ENCODE peak calls at places on chromosomes 12 and 14, in nine cellular contexts. One of them, this sample, is unnamed.

GRCh38 chr12:89126712-89127111 is 225.6 kb downstream of the DUSP6 start:
- DNase-seq in heart right ventricle: no peak
- DNase-seq in activated CD4-positive, alpha-beta T cell treated with anti-CD3 and anti-CD28 coated beads for 48 hours: no peak
- DNase-seq in stimulated activated CD8-positive, alpha-beta memory T cell treated with anti-CD3 and anti-CD28 coated beads, Interleukin-12 subunit alpha, Interleukin-12 subunit beta, amount 100 ng/mL, for 4 hours: no peak
- DNase-seq in IMR-90: peak
- DNase-seq in lower lobe of right lung: no peak
- DNase-seq in foreskin fibroblast: peak
- DNase-seq in AG10803: peak
- DNase-seq in stimulated activated CD4-positive, alpha-beta T cell treated with anti-CD3 and anti-CD28 coated beads, Interleukin-4, amount 100 ng/mL, for 24 hours: no peak
- DNase-seq in this sample: peak

GRCh38 chr14:93970967-93971634 is 5.3 kb downstream of the ASB2 start:
- DNase-seq in heart right ventricle: no peak
- DNase-seq in activated CD4-positive, alpha-beta T cell treated with anti-CD3 and anti-CD28 coated beads for 48 hours: peak
- DNase-seq in stimulated activated CD8-positive, alpha-beta memory T cell treated with anti-CD3 and anti-CD28 coated beads, Interleukin-12 subunit alpha, Interleukin-12 subunit beta, amount 100 ng/mL, for 4 hours: peak
- DNase-seq in IMR-90: peak
- DNase-seq in lower lobe of right lung: peak
- DNase-seq in foreskin fibroblast: no peak
- DNase-seq in AG10803: no peak
- DNase-seq in stimulated activated CD4-positive, alpha-beta T cell treated with anti-CD3 and anti-CD28 coated beads, Interleukin-4, amount 100 ng/mL, for 24 hours: peak
- DNase-seq in this sample: no peak

GRCh38 chr14:23399591-23399990 is 8.5 kb downstream of the MYH6 start:
- DNase-seq in heart right ventricle: no peak
- DNase-seq in activated CD4-positive, alpha-beta T cell treated with anti-CD3 and anti-CD28 coated beads for 48 hours: no peak
- DNase-seq in stimulated activated CD8-positive, alpha-beta memory T cell treated with anti-CD3 and anti-CD28 coated beads, Interleukin-12 subunit alpha, Interleukin-12 subunit beta, amount 100 ng/mL, for 4 hours: no peak
- DNase-seq in IMR-90: no peak
- DNase-seq in lower lobe of right lung: no peak
- DNase-seq in foreskin fibroblast: no peak
- DNase-seq in AG10803: no peak
- DNase-seq in stimulated activated CD4-positive, alpha-beta T cell treated with anti-CD3 and anti-CD28 coated beads, Interleukin-4, amount 100 ng/mL, for 24 hours: no peak
- DNase-seq in this sample: no peak

GRCh38 chr14:86602263-86602662 is 1072.3 kb downstream of the FLRT2 start:
- DNase-seq in heart right ventricle: no peak
- DNase-seq in activated CD4-positive, alpha-beta T cell treated with anti-CD3 and anti-CD28 coated beads for 48 hours: no peak
- DNase-seq in stimulated activated CD8-positive, alpha-beta memory T cell treated with anti-CD3 and anti-CD28 coated beads, Interleukin-12 subunit alpha, Interleukin-12 subunit beta, amount 100 ng/mL, for 4 hours: no peak
- DNase-seq in IMR-90: peak
- DNase-seq in lower lobe of right lung: no peak
- DNase-seq in foreskin fibroblast: no peak
- DNase-seq in AG10803: no peak
- DNase-seq in stimulated activated CD4-positive, alpha-beta T cell treated with anti-CD3 and anti-CD28 coated beads, Interleukin-4, amount 100 ng/mL, for 24 hours: no peak
- DNase-seq in this sample: no peak

GRCh38 chr12:15336772-15337553 is 14.7 kb downstream of the PTPRO start:
- DNase-seq in heart right ventricle: no peak
- DNase-seq in activated CD4-positive, alpha-beta T cell treated with anti-CD3 and anti-CD28 coated beads for 48 hours: no peak
- DNase-seq in stimulated activated CD8-positive, alpha-beta memory T cell treated with anti-CD3 and anti-CD28 coated beads, Interleukin-12 subunit alpha, Interleukin-12 subunit beta, amount 100 ng/mL, for 4 hours: no peak
- DNase-seq in IMR-90: peak
- DNase-seq in lower lobe of right lung: no peak
- DNase-seq in foreskin fibroblast: peak
- DNase-seq in AG10803: peak
- DNase-seq in stimulated activated CD4-positive, alpha-beta T cell treated with anti-CD3 and anti-CD28 coated beads, Interleukin-4, amount 100 ng/mL, for 24 hours: no peak
- DNase-seq in this sample: peak

GRCh38 chr14:66005899-66006434 is 480.2 kb upstream of the CCDC196 start:
- DNase-seq in heart right ventricle: no peak
- DNase-seq in activated CD4-positive, alpha-beta T cell treated with anti-CD3 and anti-CD28 coated beads for 48 hours: no peak
- DNase-seq in stimulated activated CD8-positive, alpha-beta memory T cell treated with anti-CD3 and anti-CD28 coated beads, Interleukin-12 subunit alpha, Interleukin-12 subunit beta, amount 100 ng/mL, for 4 hours: no peak
- DNase-seq in IMR-90: no peak
- DNase-seq in lower lobe of right lung: no peak
- DNase-seq in foreskin fibroblast: no peak
- DNase-seq in AG10803: no peak
- DNase-seq in stimulated activated CD4-positive, alpha-beta T cell treated with anti-CD3 and anti-CD28 coated beads, Interleukin-4, amount 100 ng/mL, for 24 hours: no peak
- DNase-seq in this sample: no peak

GRCh38 chr12:55933799-55934174 is 2.8 kb downstream of the DGKA start:
- DNase-seq in heart right ventricle: no peak
- DNase-seq in activated CD4-positive, alpha-beta T cell treated with anti-CD3 and anti-CD28 coated beads for 48 hours: no peak
- DNase-seq in stimulated activated CD8-positive, alpha-beta memory T cell treated with anti-CD3 and anti-CD28 coated beads, Interleukin-12 subunit alpha, Interleukin-12 subunit beta, amount 100 ng/mL, for 4 hours: no peak
- DNase-seq in IMR-90: no peak
- DNase-seq in lower lobe of right lung: no peak
- DNase-seq in foreskin fibroblast: no peak
- DNase-seq in AG10803: no peak
- DNase-seq in stimulated activated CD4-positive, alpha-beta T cell treated with anti-CD3 and anti-CD28 coated beads, Interleukin-4, amount 100 ng/mL, for 24 hours: no peak
- DNase-seq in this sample: no peak

GRCh38 chr14:98578204-98578603 is 693.8 kb downstream of the BCL11B start:
- DNase-seq in heart right ventricle: no peak
- DNase-seq in activated CD4-positive, alpha-beta T cell treated with anti-CD3 and anti-CD28 coated beads for 48 hours: no peak
- DNase-seq in stimulated activated CD8-positive, alpha-beta memory T cell treated with anti-CD3 and anti-CD28 coated beads, Interleukin-12 subunit alpha, Interleukin-12 subunit beta, amount 100 ng/mL, for 4 hours: no peak
- DNase-seq in IMR-90: no peak
- DNase-seq in lower lobe of right lung: no peak
- DNase-seq in foreskin fibroblast: peak
- DNase-seq in AG10803: peak
- DNase-seq in stimulated activated CD4-positive, alpha-beta T cell treated with anti-CD3 and anti-CD28 coated beads, Interleukin-4, amount 100 ng/mL, for 24 hours: no peak
- DNase-seq in this sample: peak

GRCh38 chr12:48980953-48981756 is 3.0 kb downstream of the WNT1 start:
- DNase-seq in heart right ventricle: no peak
- DNase-seq in activated CD4-positive, alpha-beta T cell treated with anti-CD3 and anti-CD28 coated beads for 48 hours: peak
- DNase-seq in stimulated activated CD8-positive, alpha-beta memory T cell treated with anti-CD3 and anti-CD28 coated beads, Interleukin-12 subunit alpha, Interleukin-12 subunit beta, amount 100 ng/mL, for 4 hours: peak
- DNase-seq in IMR-90: peak
- DNase-seq in lower lobe of right lung: peak
- DNase-seq in foreskin fibroblast: no peak
- DNase-seq in AG10803: no peak
- DNase-seq in stimulated activated CD4-positive, alpha-beta T cell treated with anti-CD3 and anti-CD28 coated beads, Interleukin-4, amount 100 ng/mL, for 24 hours: peak
- DNase-seq in this sample: no peak

This sample was measured in cardiac fibroblast.